ENCODE peak calls at places on chromosome 15, in seven cellular contexts. H, P, K, U, I, Z and B are unnamed samples.

GRCh38 chr15:67456677-67457529 is 64.0 kb upstream of the C15orf61 start:
- DNase-seq in Z (peak), P (peak), U (peak), I (peak), H (peak), K (peak), B (peak)

GRCh38 chr15:88071141-88071540 is 185.4 kb downstream of the NTRK3 start:
- DNase-seq in Z (no peak), P (no peak), K (no peak), I (no peak), U (no peak), H (no peak), B (no peak)

GRCh38 chr15:21267231-21267630 is 173.1 kb downstream of the POTEB3 start:
- DNase-seq in P (no peak), K (no peak), Z (no peak), H (peak), I (no peak), U (no peak), B (no peak)

GRCh38 chr15:76753771-76754170 is 151.4 kb downstream of the SCAPER start:
- DNase-seq in H (no peak), P (no peak), I (no peak), U (no peak), Z (no peak), K (no peak), B (no peak)

GRCh38 chr15:62497356-62497755 is 332.3 kb upstream of the C2CD4B start:
- DNase-seq in I (no peak), Z (no peak), U (no peak), P (no peak), K (no peak), H (no peak), B (no peak)

GRCh38 chr15:79811406-79812405 is 85.1 kb downstream of the MTHFS start:
- DNase-seq in I (peak), H (no peak), P (no peak), U (peak), K (no peak), Z (no peak), B (no peak)

GRCh38 chr15:52567886-52568568 is 803 bp downstream of the ARPP19 start:
- DNase-seq in H (peak), K (no peak), I (no peak), P (no peak), Z (peak), U (no peak), B (peak)

GRCh38 chr15:58299311-58299850 is 132.4 kb upstream of the LIPC start:
- DNase-seq in P (no peak), K (no peak), Z (peak), I (no peak), U (no peak), H (no peak), B (no peak)

GRCh38 chr15:44720460-44721185 is 9.3 kb downstream of the B2M start:
- DNase-seq in U (no peak), P (no peak), K (no peak), I (no peak), Z (peak), H (peak), B (no peak)

GRCh38 chr15:60326824-60327654 is 70.7 kb downstream of the ANXA2 start:
- DNase-seq in I (no peak), H (peak), U (no peak), Z (no peak), P (peak), K (peak), B (peak)

GRCh38 chr15:69979783-69980182 is 117.9 kb downstream of the TLE3 start:
- DNase-seq in K (no peak), U (no peak), H (peak), P (no peak), I (no peak), Z (no peak), B (no peak)

GRCh38 chr15:65092046-65092770 is 15.7 kb downstream of the KBTBD13 start:
- DNase-seq in U (no peak), I (no peak), K (no peak), P (no peak), H (no peak), Z (peak), B (no peak)

DNA sequence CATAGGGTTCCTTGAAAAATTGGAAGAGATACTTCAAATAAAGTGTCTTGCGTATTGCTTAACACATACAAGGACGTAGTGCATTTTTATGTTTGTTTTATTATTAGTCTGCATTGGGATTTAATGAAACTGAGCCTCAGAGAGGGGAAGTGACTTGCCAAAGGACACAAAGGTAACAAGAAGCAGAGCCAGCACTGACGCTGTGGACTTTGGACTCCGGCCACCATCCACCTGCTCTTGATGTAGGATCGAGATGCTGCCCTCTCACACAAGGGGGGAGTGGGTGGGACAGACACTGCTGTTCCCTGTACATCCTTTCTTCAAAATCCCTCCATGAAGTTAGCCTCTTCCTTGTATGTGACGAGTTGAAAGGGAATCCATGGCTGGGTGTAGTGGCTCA is 435.4 kb upstream of the RGMA start:
- DNase-seq in K (no peak), I (no peak), U (no peak), H (no peak), P (no peak), Z (no peak), B (no peak)
- H3K27ac ChIP-seq in K (no peak), I (no peak), U (no peak), H (no peak), P (no peak), Z (no peak), B (no peak)

DNA sequence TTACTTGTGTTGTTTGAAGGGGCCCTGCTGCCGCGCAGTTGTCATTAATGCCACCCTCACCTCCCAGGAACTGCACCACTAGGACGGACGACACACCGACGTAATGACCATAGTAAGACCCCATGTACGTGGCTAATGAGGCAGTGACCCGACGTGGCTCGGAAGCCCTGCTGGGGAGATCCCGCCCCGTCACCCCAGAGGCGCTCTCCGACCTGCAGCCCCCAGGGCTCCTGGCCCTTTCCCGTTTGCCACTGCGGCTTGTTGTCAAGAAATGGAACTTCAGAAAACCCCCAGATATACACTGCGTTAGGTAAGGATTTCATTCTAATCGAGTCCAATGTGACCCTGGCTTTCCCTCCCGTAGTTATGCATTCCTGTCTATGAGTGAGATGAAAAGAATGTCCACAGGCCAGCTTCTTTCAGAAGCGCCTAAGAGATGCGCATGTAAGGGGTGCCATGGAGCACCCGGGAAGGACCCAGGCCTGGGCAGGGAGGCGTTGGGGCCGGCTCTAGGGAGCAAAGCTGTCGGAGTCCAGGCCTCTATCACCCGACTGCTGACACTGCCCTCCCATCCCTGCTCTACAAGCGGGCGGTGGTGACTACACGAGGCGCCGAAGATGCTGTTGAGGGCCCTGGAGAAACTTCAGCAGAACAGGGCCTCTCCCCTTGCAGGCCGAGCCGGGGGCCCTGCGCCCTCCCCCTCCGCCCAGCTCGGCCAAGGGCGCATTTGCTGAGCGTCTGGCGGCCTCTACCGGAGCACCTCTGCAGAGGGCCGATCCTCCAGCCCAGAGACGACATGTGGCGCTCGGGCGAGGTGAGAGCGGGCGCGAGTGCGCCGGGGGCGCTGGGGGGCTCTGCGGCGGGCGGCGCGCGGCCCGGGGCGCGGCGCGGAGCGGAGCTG is at the start of gene GABRA5:
- DNase-seq in K (peak), H (no peak), U (no peak), P (peak), I (no peak), Z (peak), B (no peak)
- H3K27ac ChIP-seq in K (no peak), H (no peak), U (no peak), P (no peak), I (no peak), Z (no peak), B (no peak)

GRCh38 chr15:39582286-39582976 is 1.6 kb downstream of the THBS1 start:
- DNase-seq in H (no peak), U (no peak), K (no peak), Z (peak), I (peak), P (no peak), B (no peak)

GRCh38 chr15:39581501-39582285 is 814 bp downstream of the THBS1 start:
- DNase-seq in H (peak), K (peak), U (peak), P (no peak), Z (peak), I (peak), B (no peak)

GRCh38 chr15:39580117-39580629 is 706 bp upstream of the THBS1 start:
- DNase-seq in Z (peak), K (peak), I (peak), P (peak), H (peak), U (peak), B (peak)

GRCh38 chr15:39579487-39580116 is 1.3 kb upstream of the THBS1 start:
- DNase-seq in P (peak), K (peak), U (peak), H (no peak), Z (peak), I (peak), B (no peak)

DNA sequence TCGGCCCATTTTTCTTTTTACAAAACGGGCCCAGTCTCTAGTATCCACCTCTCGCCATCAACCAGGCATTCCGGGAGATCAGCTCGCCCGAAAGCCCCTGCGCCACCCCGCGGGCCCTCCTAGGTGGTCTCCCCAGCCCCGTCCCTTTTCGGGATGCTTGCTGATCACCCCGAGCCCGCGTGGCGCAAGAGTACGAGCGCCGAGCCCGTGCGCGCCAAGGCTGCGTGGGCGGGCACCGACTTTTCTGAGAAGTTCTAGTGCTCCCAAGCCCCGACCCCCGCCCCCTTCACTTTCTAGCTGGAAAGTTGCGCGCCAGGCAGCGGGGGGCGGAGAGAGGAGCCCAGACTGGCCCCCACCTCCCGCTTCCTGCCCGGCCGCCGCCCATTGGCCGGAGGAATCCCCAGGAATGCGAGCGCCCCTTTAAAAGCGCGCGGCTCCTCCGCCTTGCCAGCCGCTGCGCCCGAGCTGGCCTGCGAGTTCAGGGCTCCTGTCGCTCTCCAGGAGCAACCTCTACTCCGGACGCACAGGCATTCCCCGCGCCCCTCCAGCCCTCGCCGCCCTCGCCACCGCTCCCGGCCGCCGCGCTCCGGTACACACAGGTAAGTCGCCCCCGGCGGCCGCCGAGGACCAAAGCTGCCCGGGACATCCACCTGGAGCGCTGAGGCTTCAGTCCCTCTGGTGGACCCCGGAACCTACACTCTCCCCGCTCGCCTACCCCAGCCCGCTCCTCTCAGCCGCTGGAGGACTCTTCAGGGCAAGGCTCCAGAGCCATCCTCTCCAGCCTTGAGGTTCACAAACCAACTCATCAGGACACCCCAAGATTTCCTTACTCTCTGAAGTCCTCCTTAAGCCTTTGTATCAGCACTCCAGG is at the start of gene THBS1:
- DNase-seq in H (peak), Z (peak), K (peak), U (peak), P (peak), I (peak), B (peak)
- H3K27ac ChIP-seq in H (no peak), Z (peak), K (no peak), U (peak), P (peak), I (peak), B (no peak)

DNA sequence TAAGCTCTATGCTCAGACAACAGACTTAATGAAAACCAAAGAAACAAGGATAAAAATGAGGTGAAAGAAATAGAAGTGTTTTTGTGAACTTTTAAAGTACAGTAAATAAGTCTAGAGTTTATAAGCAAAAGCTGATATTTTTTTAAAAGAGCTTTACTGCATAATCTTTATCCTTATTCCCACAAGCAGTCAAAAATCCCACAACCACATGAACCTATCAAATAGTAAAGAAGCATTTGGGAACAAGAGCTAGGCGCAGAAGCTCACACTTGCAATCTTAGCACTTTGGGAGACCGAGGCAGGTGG is 103.8 kb upstream of the TJP1 start:
- DNase-seq in Z (no peak), K (no peak), P (no peak), I (no peak), U (no peak), H (no peak), B (no peak)
- H3K27ac ChIP-seq in Z (no peak), K (no peak), P (no peak), I (no peak), U (peak), H (no peak), B (no peak)

GRCh38 chr15:71414778-71415177 is 299.5 kb downstream of the THSD4 start:
- DNase-seq in K (no peak), Z (no peak), H (no peak), U (no peak), I (no peak), P (no peak), B (no peak)

GRCh38 chr15:71411538-71412482 is 296.5 kb downstream of the THSD4 start:
- DNase-seq in Z (no peak), H (no peak), U (no peak), K (no peak), I (no peak), P (no peak), B (no peak)

GRCh38 chr15:71409541-71409940 is 294.3 kb downstream of the THSD4 start:
- DNase-seq in Z (no peak), U (no peak), I (no peak), K (no peak), H (no peak), P (no peak), B (no peak)

GRCh38 chr15:71410347-71410746 is 295.1 kb downstream of the THSD4 start:
- DNase-seq in H (no peak), K (no peak), I (no peak), Z (no peak), P (no peak), U (no peak), B (no peak)

GRCh38 chr15:71413419-71413818 is 298.1 kb downstream of the THSD4 start:
- DNase-seq in U (no peak), I (no peak), P (no peak), H (no peak), K (no peak), Z (no peak), B (no peak)
- H3K27ac ChIP-seq in U (peak), I (peak), P (no peak), H (no peak), K (no peak), Z (no peak), B (no peak)

GRCh38 chr15:39194431-39194830 is 386.4 kb upstream of the THBS1 start:
- DNase-seq in Z (peak), P (no peak), H (no peak), K (no peak), I (no peak), U (no peak), B (no peak)
- H3K27ac ChIP-seq in Z (peak), P (no peak), H (no peak), K (no peak), I (no peak), U (no peak), B (no peak)

GRCh38 chr15:31207246-31207645 is 105.7 kb upstream of the TRPM1 start:
- DNase-seq in P (no peak), K (no peak), I (no peak), H (peak), Z (no peak), U (no peak), B (peak)

GRCh38 chr15:31202953-31203352 is 101.4 kb upstream of the TRPM1 start:
- DNase-seq in H (peak), U (no peak), P (no peak), I (no peak), Z (no peak), K (no peak), B (peak)

GRCh38 chr15:31206386-31207174 is 105.1 kb upstream of the TRPM1 start:
- DNase-seq in Z (no peak), P (no peak), H (no peak), K (no peak), I (no peak), U (no peak), B (no peak)

GRCh38 chr15:31200735-31201151 is 99.2 kb upstream of the TRPM1 start:
- DNase-seq in I (peak), P (peak), K (peak), U (peak), Z (peak), H (peak), B (peak)

DNA sequence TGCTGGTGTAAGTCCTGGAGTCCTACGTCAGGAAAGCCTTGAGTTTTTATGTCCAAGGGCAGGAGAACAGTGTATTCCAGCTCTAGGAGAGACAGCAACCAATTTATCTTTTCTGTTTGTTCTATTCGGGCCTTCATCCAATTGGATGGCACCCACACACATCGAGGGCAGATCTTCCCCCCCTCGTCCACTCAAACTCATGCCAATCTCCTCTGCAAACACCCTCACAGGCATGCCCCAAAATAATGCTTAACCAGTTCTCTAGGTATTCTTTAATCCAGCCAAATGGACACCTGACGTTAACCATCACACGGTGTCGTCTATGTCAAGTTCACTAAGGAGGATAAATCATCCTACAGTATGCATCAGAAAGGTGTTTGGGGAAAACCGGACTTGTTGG is 102.5 kb upstream of the TRPM1 start:
- DNase-seq in U (no peak), P (no peak), Z (no peak), K (no peak), H (no peak), I (no peak), B (no peak)
- H3K27ac ChIP-seq in U (no peak), P (no peak), Z (no peak), K (no peak), H (no peak), I (no peak), B (no peak)

GRCh38 chr15:100330629-100331215 is 11.1 kb downstream of the ADAMTS17 start:
- DNase-seq in U (no peak), I (no peak), P (no peak), K (no peak), Z (no peak), H (no peak), B (no peak)
- H3K27ac ChIP-seq in U (no peak), I (no peak), P (no peak), K (no peak), Z (no peak), H (no peak), B (no peak)